ENCODE peak calls at places on chromosome X, in ten cellular contexts. F is astrocyte, Z is IMR-90, L is testis, C is tibial nerve, Q is A549, E is HCT116, R is BE2C, B is esophagus squamous epithelium, Y is K562. P is an unnamed sample. For H3K4me1, the result is how much of the 10 kb centered on the place peaks cover.

GRCh38 chrX:119398974-119399771 is at the start of gene SLC25A43:
- DNase-seq in R (peak), B (no peak), L (peak), C (no peak), Y (peak), F (no peak), E (no peak), Z (no peak), Q (peak), P (peak)

GRCh38 chrX:20217279-20217678 is 49.4 kb downstream of the RPS6KA3 start:
- DNase-seq in Y (peak), Q (peak), R (no peak), Z (peak), C (no peak), B (no peak), L (no peak), E (peak), F (peak), P (no peak)

GRCh38 chrX:45077748-45078424 is 122.8 kb downstream of the DIPK2B start:
- DNase-seq in E (no peak), Y (no peak), R (no peak), Q (no peak), L (no peak), F (no peak), B (no peak), C (no peak), Z (no peak), P (no peak)

GRCh38 chrX:45778621-45779020 is 577.9 kb upstream of the DIPK2B start:
- DNase-seq in L (no peak), Z (no peak), C (no peak), F (no peak), R (no peak), Q (no peak), E (no peak), Y (no peak), B (no peak), P (no peak)

GRCh38 chrX:135973025-135973547 is 702 bp downstream of the MMGT1 start:
- DNase-seq in C (peak), B (no peak), Z (peak), Y (peak), Q (peak), R (no peak), E (no peak), L (peak), F (no peak), P (peak)

GRCh38 chrX:39613997-39614679 is 483.6 kb downstream of the BCOR start:
- DNase-seq in Z (no peak), Q (no peak), B (no peak), C (no peak), R (no peak), Y (no peak), F (no peak), E (no peak), L (no peak), P (no peak)

GRCh38 chrX:44010626-44011025 is 37.4 kb upstream of the NDP start:
- DNase-seq in Z (no peak), Y (no peak), R (no peak), L (no peak), B (no peak), E (no peak), F (no peak), C (no peak), Q (no peak), P (no peak)

GRCh38 chrX:120308959-120309872 is 2.0 kb downstream of the TMEM255A start:
- DNase-seq in R (peak), C (peak), Y (no peak), Z (peak), L (no peak), Q (peak), F (peak), B (peak), E (peak), P (peak)

GRCh38 chrX:46125139-46125538 is 420.1 kb downstream of the ZNF674 start:
- DNase-seq in R (no peak), Z (no peak), L (no peak), B (no peak), Y (no peak), C (no peak), E (no peak), F (no peak), Q (no peak), P (no peak)

GRCh38 chrX:16212436-16212835 is 45.2 kb downstream of the MAGEB17 start:
- DNase-seq in B (no peak), Z (peak), L (peak), F (no peak), Q (no peak), R (no peak), C (no peak), Y (peak), E (peak), P (peak)

GRCh38 chrX:78513996-78514745 is 145.0 kb downstream of the RTL3 start:
- DNase-seq in E (no peak), L (no peak), Z (no peak), F (no peak), Q (no peak), R (no peak), C (no peak), Y (no peak), B (no peak), P (no peak)

GRCh38 chrX:87572911-87573310 is 55.3 kb downstream of the KLHL4 start:
- DNase-seq in R (no peak), Q (no peak), C (no peak), Z (no peak), L (peak), Y (no peak), F (peak), E (no peak), B (no peak), P (peak)

GRCh38 chrX:10124506-10125247 is 32.1 kb upstream of the CLCN4 start:
- DNase-seq in Q (no peak), F (no peak), E (no peak), Z (no peak), Y (no peak), L (no peak), C (no peak), B (no peak), R (no peak), P (no peak)

GRCh38 chrX:16368696-16369095 is 201.4 kb downstream of the MAGEB17 start:
- DNase-seq in E (no peak), Y (no peak), L (no peak), F (peak), Q (no peak), R (no peak), C (no peak), B (no peak), Z (no peak), P (no peak)

GRCh38 chrX:107691024-107691448 is 62.7 kb downstream of the PRPS1 start:
- DNase-seq in E (no peak), Q (no peak), B (no peak), C (no peak), R (no peak), L (peak), Y (peak), Z (no peak), F (no peak), P (no peak)

GRCh38 chrX:120477453-120477852 is 8.4 kb upstream of the LAMP2 start:
- DNase-seq in C (no peak), R (no peak), B (no peak), Q (no peak), F (peak), E (no peak), Y (no peak), Z (no peak), L (no peak), P (no peak)

GRCh38 chrX:120310861-120311631 is at the start of gene TMEM255A:
- DNase-seq in R (peak), F (no peak), E (no peak), Z (no peak), Q (no peak), C (no peak), B (no peak), L (no peak), Y (no peak), P (peak)

GRCh38 chrX:27251369-27251768 is 211.8 kb downstream of the PPP4R3C start:
- DNase-seq in Q (no peak), E (no peak), F (no peak), L (no peak), Y (no peak), B (no peak), C (no peak), R (no peak), Z (no peak), P (no peak)

GRCh38 chrX:7086384-7086783 is 61.1 kb upstream of the STS start:
- DNase-seq in R (no peak), Z (no peak), C (no peak), E (no peak), F (peak), Y (peak), B (no peak), Q (no peak), L (no peak), P (no peak)

GRCh38 chrX:75335127-75335458 is 61.2 kb downstream of the UPRT start:
- DNase-seq in F (no peak), Q (no peak), R (no peak), E (no peak), B (no peak), C (no peak), L (no peak), Z (no peak), Y (no peak), P (no peak)
- H3K4me1 ChIP-seq in F (under half), Q (under half), R (under half), E (under half), B (under half), C (under half), L (under half), Z (under half), Y (under half), P (under half)

GRCh38 chrX:105553118-105553517 is 269.2 kb upstream of the NRK start:
- DNase-seq in F (no peak), Z (no peak), Y (no peak), Q (no peak), E (no peak), C (no peak), L (no peak), R (no peak), B (no peak), P (no peak)

GRCh38 chrX:105552395-105552794 is 269.9 kb upstream of the NRK start:
- DNase-seq in Q (no peak), Y (no peak), E (no peak), R (no peak), C (no peak), B (no peak), L (no peak), Z (no peak), F (peak), P (peak)
- TF ChIP-seq CTCF in Q (no peak), Y (no peak), E (no peak), R (no peak), C (no peak), B (no peak), L (no peak), Z (no peak), F (peak), P (no peak)

DNA sequence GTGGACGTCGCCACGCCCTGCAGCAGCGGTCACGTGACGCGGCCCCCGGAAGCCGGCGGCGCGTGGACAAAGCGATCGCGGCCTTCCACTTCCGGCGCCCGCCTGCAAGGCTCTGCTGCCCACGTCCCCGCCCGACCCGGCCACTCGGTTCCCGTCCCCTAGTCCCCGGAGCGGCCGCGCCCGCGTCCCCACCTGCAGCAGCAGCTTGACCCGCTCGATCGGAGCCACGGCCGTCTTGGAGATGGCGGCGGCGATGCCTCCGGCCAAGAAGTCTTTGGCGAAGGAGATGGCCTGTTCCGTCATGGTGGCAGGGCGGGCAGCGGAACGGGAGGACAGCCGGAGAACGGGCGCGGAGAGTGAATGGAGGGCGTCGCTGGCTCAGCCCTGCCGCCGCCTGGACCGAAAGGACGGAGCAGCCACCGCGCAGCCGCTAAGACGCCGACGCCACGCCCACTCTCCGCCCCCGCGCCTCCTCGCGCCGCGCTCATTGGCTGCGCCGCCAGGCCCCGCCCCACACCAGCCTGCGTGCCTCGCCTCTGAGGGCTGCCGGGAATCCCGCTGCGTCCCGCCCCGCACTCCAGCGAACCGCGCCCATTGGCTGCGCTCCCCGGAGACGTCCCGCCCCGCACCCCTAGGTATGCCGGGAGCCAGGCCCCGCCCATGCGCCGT is at the start of gene SLC25A6:
- DNase-seq in E (peak), Z (peak), R (peak), C (peak), F (peak), B (no peak), L (peak), Q (peak), Y (peak), P (peak)
- H3K4me1 ChIP-seq in E (under half), Z (under half), R (under half), C (under half), F (under half), B (half or more), L (under half), Q (under half), Y (half or more), P (under half)

GRCh38 chrX:138191998-138192397 is 519.5 kb downstream of the FGF13 start:
- DNase-seq in F (no peak), E (no peak), B (no peak), L (peak), R (peak), Y (peak), C (peak), Z (peak), Q (no peak), P (peak)
- TF ChIP-seq CTCF in F (peak), E (no peak), B (no peak), L (peak), R (peak), Y (peak), C (no peak), Z (peak), Q (peak), P (no peak)

DNA sequence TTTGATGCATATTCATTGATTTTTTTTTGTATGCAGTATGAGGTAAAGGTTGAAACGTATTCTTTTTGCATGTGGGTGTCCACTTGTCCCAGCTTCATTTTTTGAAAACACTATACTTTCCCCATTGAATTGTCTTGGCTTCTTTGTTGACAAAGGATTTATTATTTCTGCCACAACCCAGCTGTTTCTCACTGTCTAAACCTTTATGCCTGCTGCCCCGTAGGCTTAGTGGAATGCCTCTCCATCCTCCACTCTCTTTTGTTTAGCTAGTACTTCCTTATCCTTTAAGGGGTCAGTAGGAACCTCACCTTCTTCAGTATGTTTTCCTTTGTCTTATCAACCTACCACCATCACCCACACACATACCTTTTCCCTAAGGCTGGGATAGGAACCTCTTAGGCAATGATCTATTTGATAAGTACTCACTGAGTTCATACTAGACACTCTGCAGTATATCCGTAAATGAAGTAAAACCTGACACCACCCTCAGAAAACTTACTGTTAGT is 8.5 kb downstream of the FMR1 start:
- DNase-seq in C (no peak), F (peak), L (no peak), B (no peak), Q (no peak), Z (no peak), R (no peak), Y (no peak), E (no peak), P (no peak)
- H3K4me1 ChIP-seq in C (under half), F (under half), L (under half), B (under half), Q (under half), Z (under half), R (under half), Y (under half), E (under half), P (under half)

GRCh38 chrX:54894159-54894558 is 26.5 kb upstream of the TRO start:
- DNase-seq in F (no peak), Q (no peak), E (no peak), L (no peak), B (no peak), Z (no peak), C (no peak), R (no peak), Y (no peak), P (no peak)

GRCh38 chrX:54885740-54886139 is 34.9 kb upstream of the TRO start:
- DNase-seq in F (no peak), L (no peak), Y (no peak), Q (no peak), E (no peak), R (no peak), B (no peak), C (no peak), Z (no peak), P (no peak)

DNA sequence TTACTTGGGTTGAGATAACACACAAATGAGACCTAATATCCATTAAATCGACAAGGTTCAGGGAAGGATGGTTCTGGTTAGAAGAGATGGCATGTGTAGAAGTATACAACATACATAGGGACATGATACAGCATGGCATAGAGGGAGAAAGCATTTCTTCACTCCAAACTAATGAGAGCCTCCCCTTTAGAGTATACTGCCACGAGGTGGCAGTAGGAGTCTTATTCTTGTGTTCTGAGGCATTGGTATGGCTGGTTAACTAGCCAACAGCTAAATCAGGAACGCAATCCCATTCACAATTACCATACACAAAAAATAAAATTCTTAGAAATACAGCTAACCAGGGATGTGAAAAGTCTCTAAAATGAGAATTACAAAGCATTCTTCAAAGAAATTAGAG is 29.1 kb upstream of the TRO start:
- DNase-seq in Y (peak), Q (peak), Z (peak), B (no peak), F (peak), C (peak), R (peak), E (peak), L (peak), P (peak)
- TF ChIP-seq CTCF in Y (peak), Q (peak), Z (peak), B (no peak), F (peak), C (peak), R (peak), E (peak), L (peak), P (peak)

GRCh38 chrX:72272868-72273267 is 4.2 kb downstream of the RPS4X start:
- DNase-seq in B (no peak), L (no peak), Z (peak), Y (no peak), C (no peak), E (no peak), R (no peak), F (peak), Q (no peak), P (no peak)
- H3K4me1 ChIP-seq in B (half or more), L (under half), Z (under half), Y (under half), C (under half), E (under half), R (under half), F (half or more), Q (half or more), P (under half)